ENCODE peak calls at places on chromosomes 13 and 19, in seven cellular contexts. W, X, J, V, Z, A and K are unnamed samples.

GRCh38 chr19:5503598-5503997 is 48.4 kb downstream of the ZNRF4 start:
- DNase-seq in W (no peak), X (peak), J (no peak), V (no peak), Z (no peak), A (no peak), K (no peak)

GRCh38 chr19:45999653-46000121 is 4.4 kb downstream of the CCDC61 start:
- DNase-seq in W (no peak), X (peak), J (no peak), V (no peak), Z (no peak), A (peak), K (no peak)

GRCh38 chr13:75637101-75637774 is 1.1 kb downstream of the LMO7 start:
- DNase-seq in W (no peak), X (peak), J (no peak), V (no peak), Z (no peak), A (peak), K (peak)

GRCh38 chr13:28611654-28612131 is 47.2 kb upstream of the POMP start:
- DNase-seq in W (no peak), X (peak), J (no peak), V (no peak), Z (no peak), A (peak), K (peak)

GRCh38 chr13:89930861-89931260 is 1416.6 kb upstream of the MIR17HG start:
- DNase-seq in W (no peak), X (peak), J (no peak), V (no peak), Z (no peak), A (no peak), K (no peak)

GRCh38 chr13:43003010-43003409 is 11.0 kb upstream of the EPSTI1 start:
- DNase-seq in W (no peak), X (no peak), J (no peak), V (no peak), Z (no peak), A (no peak), K (no peak)

GRCh38 chr13:109494955-109495354 is 291.4 kb downstream of the IRS2 start:
- DNase-seq in W (no peak), X (no peak), J (no peak), V (no peak), Z (no peak), A (peak), K (no peak)

GRCh38 chr19:52196256-52196967 is 6.6 kb downstream of the PPP2R1A start:
- DNase-seq in W (no peak), X (no peak), J (no peak), V (no peak), Z (no peak), A (no peak), K (no peak)

GRCh38 chr13:105960326-105960725 is 575.1 kb downstream of the EFNB2 start:
- DNase-seq in W (no peak), X (no peak), J (no peak), V (no peak), Z (no peak), A (peak), K (no peak)

GRCh38 chr19:2479556-2480194 is 3.7 kb downstream of the GADD45B start:
- DNase-seq in W (no peak), X (no peak), J (no peak), V (no peak), Z (no peak), A (no peak), K (no peak)

GRCh38 chr19:23772668-23773063 is 14.0 kb upstream of the ZNF681 start:
- DNase-seq in W (no peak), X (no peak), J (no peak), V (no peak), Z (no peak), A (no peak), K (no peak)

GRCh38 chr19:48945817-48946216 is 8.9 kb upstream of the BAX start:
- DNase-seq in W (no peak), X (no peak), J (no peak), V (no peak), Z (no peak), A (no peak), K (no peak)

GRCh38 chr19:46287585-46287984 is 9.3 kb upstream of the HIF3A start:
- DNase-seq in W (no peak), X (no peak), J (no peak), V (no peak), Z (no peak), A (peak), K (no peak)

GRCh38 chr19:55325172-55325571 is at the start of gene TMEM150B:
- DNase-seq in W (no peak), X (no peak), J (no peak), V (no peak), Z (no peak), A (no peak), K (no peak)

GRCh38 chr19:48587387-48587786 is 19.2 kb upstream of the SPACA4 start:
- DNase-seq in W (no peak), X (no peak), J (no peak), V (no peak), Z (no peak), A (no peak), K (no peak)

GRCh38 chr13:97328222-97328790 is 105.7 kb upstream of the RAP2A start:
- DNase-seq in W (no peak), X (peak), J (no peak), V (no peak), Z (no peak), A (peak), K (no peak)

GRCh38 chr19:566844-567243 is 5.6 kb upstream of the BSG start:
- DNase-seq in W (no peak), X (no peak), J (no peak), V (no peak), Z (no peak), A (no peak), K (no peak)

GRCh38 chr13:78067290-78067689 is 148.7 kb upstream of the EDNRB start:
- DNase-seq in W (no peak), X (no peak), J (no peak), V (no peak), Z (no peak), A (no peak), K (no peak)

GRCh38 chr13:77544365-77544764 is 8.9 kb downstream of the SCEL start:
- DNase-seq in W (peak), X (no peak), J (no peak), V (no peak), Z (peak), A (peak), K (no peak)

GRCh38 chr19:18730885-18731513 is 47.5 kb downstream of the CRTC1 start:
- DNase-seq in W (no peak), X (peak), J (no peak), V (no peak), Z (no peak), A (no peak), K (no peak)

GRCh38 chr19:18777725-18778389 is 13.2 kb downstream of the COMP start:
- DNase-seq in W (no peak), X (no peak), J (no peak), V (no peak), Z (no peak), A (no peak), K (no peak)

GRCh38 chr19:28489126-28489660 is 723.8 kb downstream of the UQCRFS1 start:
- DNase-seq in W (no peak), X (peak), J (no peak), V (no peak), Z (no peak), A (no peak), K (no peak)

GRCh38 chr19:1651548-1652394 is 644 bp downstream of the TCF3 start:
- DNase-seq in W (peak), X (peak), J (peak), V (peak), Z (peak), A (no peak), K (peak)

GRCh38 chr19:49415102-49415809 is 8.0 kb downstream of the PTH2 start:
- DNase-seq in W (no peak), X (no peak), J (no peak), V (no peak), Z (no peak), A (no peak), K (no peak)

GRCh38 chr13:36848228-36848982 is 29.4 kb downstream of the RFXAP start:
- DNase-seq in W (no peak), X (peak), J (no peak), V (no peak), Z (no peak), A (peak), K (no peak)

GRCh38 chr13:50396001-50396400 is 380.8 kb downstream of the KCNRG start:
- DNase-seq in W (no peak), X (no peak), J (no peak), V (no peak), Z (no peak), A (no peak), K (no peak)

GRCh38 chr13:113963376-113963775 is 10.5 kb downstream of the C13orf46 start:
- DNase-seq in W (peak), X (no peak), J (no peak), V (no peak), Z (no peak), A (no peak), K (no peak)

GRCh38 chr13:28380319-28380718 is 114.6 kb downstream of the FLT1 start:
- DNase-seq in W (no peak), X (no peak), J (no peak), V (no peak), Z (no peak), A (no peak), K (no peak)

GRCh38 chr19:46861691-46862503 is 1.1 kb downstream of the ARHGAP35 start:
- DNase-seq in W (peak), X (peak), J (no peak), V (no peak), Z (no peak), A (peak), K (no peak)